ENCODE peak calls at places on chromosome 18, in four cellular contexts. N, Q, Y and X are unnamed samples.

GRCh38 chr18:44682181-44682870 is 1.6 kb downstream of the SETBP1 start:
- DNase-seq in Q (no peak), Y (no peak), N (peak), X (no peak)

GRCh38 chr18:42338683-42339082 is 383.6 kb downstream of the PIK3C3 start:
- DNase-seq in N (no peak), Y (no peak), Q (no peak), X (no peak)

GRCh38 chr18:70931942-70932814 is 643.3 kb downstream of the SOCS6 start:
- DNase-seq in Y (no peak), N (no peak), Q (no peak), X (peak)

GRCh38 chr18:78960709-78961108 is 18.9 kb upstream of the SALL3 start:
- DNase-seq in Q (no peak), Y (no peak), N (no peak), X (no peak)

GRCh38 chr18:34595673-34596072 is 114.4 kb upstream of the DTNA start:
- DNase-seq in Y (no peak), N (peak), Q (no peak), X (no peak)

GRCh38 chr18:2797951-2798350 is 48.9 kb upstream of the EMILIN2 start:
- DNase-seq in Q (no peak), Y (no peak), N (no peak), X (no peak)

GRCh38 chr18:23301971-23302370 is 151.1 kb upstream of the RIOK3 start:
- DNase-seq in Q (no peak), N (no peak), Y (no peak), X (no peak)

GRCh38 chr18:8706545-8706980 is 1.2 kb downstream of the MTCL1 start:
- DNase-seq in Y (no peak), Q (peak), N (peak), X (no peak)

GRCh38 chr18:56402872-56403516 is 235.4 kb downstream of the TXNL1 start:
- DNase-seq in Y (no peak), N (no peak), Q (no peak), X (no peak)

GRCh38 chr18:44654555-44654954 is 26.1 kb upstream of the SETBP1 start:
- DNase-seq in N (no peak), Q (no peak), Y (no peak), X (no peak)

GRCh38 chr18:6885992-6886823 is 156.7 kb downstream of the ARHGAP28 start:
- DNase-seq in Q (peak), Y (no peak), N (peak), X (peak)

GRCh38 chr18:10010611-10011015 is 96.8 kb downstream of the VAPA start:
- DNase-seq in Q (no peak), N (no peak), Y (no peak), X (no peak)

GRCh38 chr18:33115476-33115875 is 325.0 kb downstream of the CCDC178 start:
- DNase-seq in Q (no peak), N (no peak), Y (no peak), X (no peak)

GRCh38 chr18:61466736-61467135 is 133.5 kb downstream of the CDH20 start:
- DNase-seq in Q (no peak), N (no peak), Y (no peak), X (no peak)

GRCh38 chr18:59640721-59641120 is 56.5 kb downstream of the CCBE1 start:
- DNase-seq in N (no peak), Q (no peak), Y (no peak), X (no peak)

GRCh38 chr18:55139307-55139706 is 180.0 kb upstream of the CCDC68 start:
- DNase-seq in Y (no peak), N (no peak), Q (no peak), X (no peak)

GRCh38 chr18:78487649-78488048 is 492.0 kb upstream of the SALL3 start:
- DNase-seq in N (no peak), Y (no peak), Q (no peak), X (no peak)

GRCh38 chr18:54423831-54424230 is 66.1 kb downstream of the C18orf54 start:
- DNase-seq in N (no peak), Q (no peak), Y (no peak), X (no peak)

GRCh38 chr18:76490701-76491171 is 4.3 kb downstream of the ZNF516 start:
- DNase-seq in N (peak), Y (no peak), Q (no peak), X (peak)

GRCh38 chr18:22424564-22424963 is 6.8 kb upstream of the CTAGE1 start:
- DNase-seq in Y (no peak), Q (no peak), N (no peak), X (no peak)

GRCh38 chr18:48181857-48182430 is 227.2 kb downstream of the ZBTB7C start:
- DNase-seq in Y (no peak), Q (no peak), N (no peak), X (peak)

GRCh38 chr18:55199291-55199963 is 240.2 kb upstream of the CCDC68 start:
- DNase-seq in Y (no peak), N (no peak), Q (no peak), X (no peak)

GRCh38 chr18:37299471-37300304 is 265.9 kb downstream of the CELF4 start:
- DNase-seq in Q (peak), N (no peak), Y (no peak), X (peak)

GRCh38 chr18:79344208-79344581 is 51.5 kb upstream of the NFATC1 start:
- DNase-seq in Q (no peak), N (no peak), Y (no peak), X (no peak)

GRCh38 chr18:47755102-47755456 is 175.4 kb downstream of the SMAD2 start:
- DNase-seq in Y (no peak), N (no peak), Q (no peak), X (no peak)

GRCh38 chr18:70288171-70288850 is 534 bp upstream of the SOCS6 start:
- DNase-seq in Y (no peak), N (peak), Q (no peak), X (no peak)

GRCh38 chr18:38497281-38497680 is 931.7 kb upstream of the CELF4 start:
- DNase-seq in Y (no peak), Q (no peak), N (no peak), X (no peak)

GRCh38 chr18:50161806-50162205 is 33.1 kb downstream of the MYO5B start:
- DNase-seq in N (no peak), Q (no peak), Y (no peak), X (no peak)
- TF ChIP-seq TEAD4 in N (no peak), Q (no peak), Y (no peak), X (no peak)

GRCh38 chr18:702957-703659 is 9.3 kb downstream of the ENOSF1 start:
- DNase-seq in Y (no peak), N (no peak), Q (no peak), X (no peak)
- TF ChIP-seq TEAD4 in Y (no peak), N (no peak), Q (no peak), X (peak)

GRCh38 chr18:25503567-25504081 is 151.7 kb upstream of the ZNF521 start:
- DNase-seq in N (peak), Y (peak), Q (no peak), X (peak)
- TF ChIP-seq TEAD4 in N (no peak), Y (no peak), Q (no peak), X (no peak)

GRCh38 chr18:907880-908512 is 3.3 kb downstream of the ADCYAP1 start:
- DNase-seq in N (peak), Q (no peak), Y (no peak), X (peak)

GRCh38 chr18:907171-907879 is 2.7 kb downstream of the ADCYAP1 start:
- DNase-seq in N (peak), Q (no peak), Y (no peak), X (peak)

GRCh38 chr18:910247-910646 is 5.6 kb downstream of the ADCYAP1 start:
- DNase-seq in Y (no peak), N (no peak), Q (no peak), X (no peak)

GRCh38 chr18:911025-911424 is 6.4 kb downstream of the ADCYAP1 start:
- DNase-seq in Q (no peak), Y (no peak), N (no peak), X (no peak)

DNA sequence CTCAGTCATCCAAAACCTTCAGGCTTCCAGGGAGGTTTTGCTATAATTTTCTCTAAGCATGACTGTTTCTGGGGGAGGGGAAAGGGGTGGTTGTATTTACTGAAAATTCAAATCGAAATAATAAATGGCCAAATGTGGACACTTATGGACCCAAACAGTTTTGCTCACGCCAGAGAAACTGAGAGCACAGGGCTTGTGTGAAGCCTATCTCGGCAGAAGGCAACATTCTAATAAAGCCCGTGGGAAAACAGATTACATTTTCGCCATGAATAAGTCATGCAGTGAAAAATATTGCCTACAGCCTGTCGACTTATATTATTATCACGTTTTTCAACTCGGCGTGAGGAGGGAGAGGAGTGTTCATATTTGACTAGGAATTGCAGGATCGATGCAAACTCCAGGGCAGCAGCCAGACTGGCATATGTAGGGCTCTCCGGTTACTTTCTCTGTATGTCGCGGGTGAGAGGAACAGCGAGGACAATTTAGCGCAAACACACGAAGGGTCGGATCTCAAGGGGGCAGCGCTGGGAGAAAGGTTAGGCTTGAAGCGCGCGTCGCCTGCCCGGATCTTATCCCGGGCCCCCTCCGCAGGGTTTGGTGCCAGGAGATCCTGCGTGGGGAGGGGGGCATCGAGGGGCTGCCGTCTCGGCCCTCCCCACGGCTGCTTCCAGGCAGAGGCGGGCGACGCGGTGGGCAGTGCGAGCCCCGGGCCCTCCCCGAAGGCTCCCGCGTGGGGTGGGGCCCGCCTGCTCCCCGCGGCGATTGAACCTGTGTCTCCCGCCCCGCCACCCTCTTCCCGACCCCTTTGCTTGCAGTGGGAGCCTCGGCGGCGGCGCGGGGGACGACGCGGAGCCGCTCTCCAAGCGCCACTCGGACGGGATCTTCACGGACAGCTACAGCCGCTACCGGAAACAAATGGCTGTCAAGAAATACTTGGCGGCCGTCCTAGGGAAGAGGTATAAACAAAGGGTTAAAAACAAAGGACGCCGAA is 4.3 kb downstream of the ADCYAP1 start:
- DNase-seq in N (peak), Q (no peak), Y (no peak), X (peak)
- TF ChIP-seq TEAD4 in N (no peak), Q (no peak), Y (no peak), X (no peak)

GRCh38 chr18:11676867-11677266 is 12.2 kb upstream of the GNAL start:
- DNase-seq in Q (peak), Y (no peak), N (no peak), X (no peak)
- TF ChIP-seq TEAD4 in Q (no peak), Y (no peak), N (no peak), X (no peak)